ENCODE peak calls at places on chromosomes 1 and 21, in ten cellular contexts. One of them, this sample, is unnamed.

GRCh38 chr1:170790175-170790574 is 126.2 kb downstream of the PRRX1 start:
- DNase-seq in adrenal gland: no peak
- DNase-seq in AG10803: no peak
- DNase-seq in tibial artery: no peak
- DNase-seq in neural progenitor cell: peak; percentile 6
- DNase-seq in NB4: no peak
- DNase-seq in psoas muscle: no peak
- DNase-seq in fibroblast of villous mesenchyme: no peak
- DNase-seq in lower leg skin: no peak
- DNase-seq in IMR-90: no peak
- DNase-seq in this sample: no peak

GRCh38 chr1:116910379-116911165 is 856 bp downstream of the PTGFRN start:
- DNase-seq in adrenal gland: peak; percentile 51
- DNase-seq in AG10803: peak; percentile 16
- DNase-seq in tibial artery: peak; percentile 38
- DNase-seq in neural progenitor cell: peak; percentile 48
- DNase-seq in NB4: peak; percentile 46
- DNase-seq in psoas muscle: peak; percentile 45
- DNase-seq in fibroblast of villous mesenchyme: no peak
- DNase-seq in lower leg skin: no peak
- DNase-seq in IMR-90: no peak
- DNase-seq in this sample: peak; percentile 65

GRCh38 chr1:193438312-193438711 is 251.9 kb upstream of the B3GALT2 start:
- DNase-seq in adrenal gland: no peak
- DNase-seq in AG10803: no peak
- DNase-seq in tibial artery: no peak
- DNase-seq in neural progenitor cell: no peak
- DNase-seq in NB4: no peak
- DNase-seq in psoas muscle: no peak
- DNase-seq in fibroblast of villous mesenchyme: no peak
- DNase-seq in lower leg skin: no peak
- DNase-seq in IMR-90: no peak
- DNase-seq in this sample: no peak

GRCh38 chr21:43190544-43191340 is 21.9 kb downstream of the CRYAA start:
- DNase-seq in adrenal gland: no peak
- DNase-seq in AG10803: no peak
- DNase-seq in tibial artery: no peak
- DNase-seq in neural progenitor cell: no peak
- DNase-seq in NB4: no peak
- DNase-seq in psoas muscle: no peak
- DNase-seq in fibroblast of villous mesenchyme: no peak
- DNase-seq in lower leg skin: peak; percentile 12
- DNase-seq in IMR-90: no peak
- DNase-seq in this sample: no peak

GRCh38 chr21:28705616-28706015 is 287.1 kb downstream of the LTN1 start:
- DNase-seq in adrenal gland: no peak
- DNase-seq in AG10803: no peak
- DNase-seq in tibial artery: no peak
- DNase-seq in neural progenitor cell: no peak
- DNase-seq in NB4: no peak
- DNase-seq in psoas muscle: no peak
- DNase-seq in fibroblast of villous mesenchyme: peak; percentile 30
- DNase-seq in lower leg skin: no peak
- DNase-seq in IMR-90: peak; percentile 33
- DNase-seq in this sample: no peak

GRCh38 chr1:116824631-116825399 is 70.6 kb downstream of the CD2 start:
- DNase-seq in adrenal gland: no peak
- DNase-seq in AG10803: no peak
- DNase-seq in tibial artery: no peak
- DNase-seq in neural progenitor cell: no peak
- DNase-seq in NB4: no peak
- DNase-seq in psoas muscle: no peak
- DNase-seq in fibroblast of villous mesenchyme: no peak
- DNase-seq in lower leg skin: no peak
- DNase-seq in IMR-90: no peak
- DNase-seq in this sample: no peak

GRCh38 chr1:234962340-234962989 is 166.2 kb downstream of the TOMM20 start:
- DNase-seq in adrenal gland: no peak
- DNase-seq in AG10803: peak; percentile 100
- DNase-seq in tibial artery: peak; percentile 60
- DNase-seq in neural progenitor cell: no peak
- DNase-seq in NB4: peak; percentile 92
- DNase-seq in psoas muscle: peak; percentile 55
- DNase-seq in fibroblast of villous mesenchyme: peak; percentile 100
- DNase-seq in lower leg skin: peak; percentile 59
- DNase-seq in IMR-90: peak; percentile 100
- DNase-seq in this sample: no peak

GRCh38 chr1:157969693-157970485 is 23.6 kb upstream of the KIRREL1 start:
- DNase-seq in adrenal gland: peak; percentile 41
- DNase-seq in AG10803: peak; percentile 82
- DNase-seq in tibial artery: peak; percentile 64
- DNase-seq in neural progenitor cell: peak; percentile 72
- DNase-seq in NB4: peak; percentile 42
- DNase-seq in psoas muscle: peak; percentile 20
- DNase-seq in fibroblast of villous mesenchyme: peak; percentile 78
- DNase-seq in lower leg skin: peak; percentile 20
- DNase-seq in IMR-90: peak; percentile 88
- DNase-seq in this sample: peak; percentile 53

GRCh38 chr1:53585116-53585515 is 125.9 kb downstream of the DMRTB1 start:
- DNase-seq in adrenal gland: peak; percentile 17
- DNase-seq in AG10803: no peak
- DNase-seq in tibial artery: no peak
- DNase-seq in neural progenitor cell: no peak
- DNase-seq in NB4: peak; percentile 10
- DNase-seq in psoas muscle: no peak
- DNase-seq in fibroblast of villous mesenchyme: peak; percentile 93
- DNase-seq in lower leg skin: no peak
- DNase-seq in IMR-90: peak; percentile 83
- DNase-seq in this sample: peak; percentile 21

GRCh38 chr1:93980881-93981280 is 71.7 kb upstream of the GCLM start:
- DNase-seq in adrenal gland: no peak
- DNase-seq in AG10803: peak; percentile 24
- DNase-seq in tibial artery: no peak
- DNase-seq in neural progenitor cell: no peak
- DNase-seq in NB4: no peak
- DNase-seq in psoas muscle: no peak
- DNase-seq in fibroblast of villous mesenchyme: no peak
- DNase-seq in lower leg skin: no peak
- DNase-seq in IMR-90: no peak
- DNase-seq in this sample: no peak

GRCh38 chr1:185409763-185410528 is 92.9 kb upstream of the IVNS1ABP start:
- DNase-seq in adrenal gland: no peak
- DNase-seq in AG10803: peak; percentile 70
- DNase-seq in tibial artery: no peak
- DNase-seq in neural progenitor cell: no peak
- DNase-seq in NB4: no peak
- DNase-seq in psoas muscle: no peak
- DNase-seq in fibroblast of villous mesenchyme: peak; percentile 51
- DNase-seq in lower leg skin: no peak
- DNase-seq in IMR-90: peak; percentile 5
- DNase-seq in this sample: no peak

GRCh38 chr1:47262787-47263413 is 30.9 kb upstream of the TAL1 start:
- DNase-seq in adrenal gland: peak; percentile 32
- DNase-seq in AG10803: peak; percentile 36
- DNase-seq in tibial artery: no peak
- DNase-seq in neural progenitor cell: peak; percentile 56
- DNase-seq in NB4: peak; percentile 55
- DNase-seq in psoas muscle: no peak
- DNase-seq in fibroblast of villous mesenchyme: peak; percentile 49
- DNase-seq in lower leg skin: peak; percentile 28
- DNase-seq in IMR-90: peak; percentile 38
- DNase-seq in this sample: peak; percentile 53

GRCh38 chr1:31701137-31701736 is 2.6 kb downstream of the COL16A1 start:
- DNase-seq in adrenal gland: peak; percentile 93
- DNase-seq in AG10803: peak; percentile 97
- DNase-seq in tibial artery: peak; percentile 98
- DNase-seq in neural progenitor cell: no peak
- DNase-seq in NB4: peak; percentile 85
- DNase-seq in psoas muscle: peak; percentile 93
- DNase-seq in fibroblast of villous mesenchyme: peak; percentile 96
- DNase-seq in lower leg skin: peak; percentile 97
- DNase-seq in IMR-90: peak; percentile 98
- DNase-seq in this sample: peak; percentile 80

GRCh38 chr1:24896176-24896575 is 33.9 kb downstream of the RUNX3 start:
- DNase-seq in adrenal gland: no peak
- DNase-seq in AG10803: no peak
- DNase-seq in tibial artery: no peak
- DNase-seq in neural progenitor cell: no peak
- DNase-seq in NB4: no peak
- DNase-seq in psoas muscle: no peak
- DNase-seq in fibroblast of villous mesenchyme: no peak
- DNase-seq in lower leg skin: no peak
- DNase-seq in IMR-90: no peak
- DNase-seq in this sample: peak; percentile 6

GRCh38 chr1:8318436-8318835 is 522 bp downstream of the SLC45A1 start:
- DNase-seq in adrenal gland: no peak
- DNase-seq in AG10803: no peak
- DNase-seq in tibial artery: no peak
- DNase-seq in neural progenitor cell: peak; percentile 32
- DNase-seq in NB4: peak; percentile 17
- DNase-seq in psoas muscle: no peak
- DNase-seq in fibroblast of villous mesenchyme: no peak
- DNase-seq in lower leg skin: no peak
- DNase-seq in IMR-90: no peak
- DNase-seq in this sample: no peak

GRCh38 chr1:45750298-45751038 is at the start of gene IPP:
- DNase-seq in adrenal gland: peak; percentile 98
- DNase-seq in AG10803: peak; percentile 97
- DNase-seq in tibial artery: peak; percentile 94
- DNase-seq in neural progenitor cell: peak; percentile 99
- DNase-seq in NB4: peak; percentile 98
- DNase-seq in psoas muscle: peak; percentile 98
- DNase-seq in fibroblast of villous mesenchyme: peak; percentile 98
- DNase-seq in lower leg skin: peak; percentile 93
- DNase-seq in IMR-90: peak; percentile 97
- DNase-seq in this sample: peak; percentile 97
- TF ChIP-seq CTCF in adrenal gland: no peak
- TF ChIP-seq CTCF in AG10803: peak; percentile 28
- TF ChIP-seq CTCF in tibial artery: peak; percentile 6
- TF ChIP-seq CTCF in neural progenitor cell: no peak
- TF ChIP-seq CTCF in NB4: peak; percentile 10
- TF ChIP-seq CTCF in psoas muscle: peak; percentile 23
- TF ChIP-seq CTCF in fibroblast of villous mesenchyme: peak; percentile 13
- TF ChIP-seq CTCF in lower leg skin: no peak
- TF ChIP-seq CTCF in IMR-90: peak; percentile 31
- TF ChIP-seq CTCF in this sample: no peak

DNA sequence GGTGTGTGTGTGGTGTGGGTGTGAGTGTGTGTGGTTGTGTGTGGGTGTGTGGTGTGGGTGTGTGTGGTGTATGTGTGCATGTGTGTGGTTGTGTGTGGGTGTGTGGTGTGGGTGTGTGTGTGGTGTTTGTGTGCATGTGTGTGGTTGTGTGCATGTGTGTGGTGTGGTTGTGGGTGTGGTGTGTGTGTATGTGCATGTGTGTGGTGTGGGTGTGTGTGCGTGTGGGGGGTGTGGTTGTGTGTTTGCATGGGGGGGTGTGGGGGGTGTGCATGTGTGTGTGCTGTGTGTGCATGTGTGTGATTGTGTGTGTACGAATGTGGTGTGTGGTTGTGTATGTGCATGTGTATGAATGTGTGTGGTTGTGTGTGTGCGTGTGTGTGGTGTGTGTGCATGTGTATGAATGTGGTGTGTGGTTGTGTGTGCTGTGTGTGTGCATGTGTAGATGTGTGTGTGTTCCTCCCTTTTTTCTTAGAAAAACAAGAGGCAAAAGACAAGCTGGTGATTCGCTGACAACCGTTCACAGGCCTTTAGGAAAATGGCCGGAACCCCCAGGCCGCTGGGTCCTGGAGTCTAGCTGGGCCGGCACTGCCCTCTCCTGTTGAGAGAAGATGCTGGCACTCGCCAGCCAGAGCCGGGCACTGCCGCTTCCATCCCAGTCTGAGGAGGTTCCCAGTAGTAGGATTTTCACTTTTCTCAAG is 44.6 kb upstream of the ARHGEF16 start:
- DNase-seq in adrenal gland: peak; percentile 50
- DNase-seq in AG10803: peak; percentile 64
- DNase-seq in tibial artery: peak; percentile 71
- DNase-seq in neural progenitor cell: peak; percentile 85
- DNase-seq in NB4: no peak
- DNase-seq in psoas muscle: peak; percentile 39
- DNase-seq in fibroblast of villous mesenchyme: peak; percentile 9
- DNase-seq in lower leg skin: no peak
- DNase-seq in IMR-90: peak; percentile 23
- DNase-seq in this sample: peak; percentile 33
- TF ChIP-seq CTCF in adrenal gland: peak; percentile 52
- TF ChIP-seq CTCF in AG10803: peak; percentile 73
- TF ChIP-seq CTCF in tibial artery: peak; percentile 88
- TF ChIP-seq CTCF in neural progenitor cell: peak; percentile 67
- TF ChIP-seq CTCF in NB4: no peak
- TF ChIP-seq CTCF in psoas muscle: peak; percentile 60
- TF ChIP-seq CTCF in fibroblast of villous mesenchyme: peak; percentile 24
- TF ChIP-seq CTCF in lower leg skin: no peak
- TF ChIP-seq CTCF in IMR-90: peak; percentile 53
- TF ChIP-seq CTCF in this sample: peak; percentile 54

DNA sequence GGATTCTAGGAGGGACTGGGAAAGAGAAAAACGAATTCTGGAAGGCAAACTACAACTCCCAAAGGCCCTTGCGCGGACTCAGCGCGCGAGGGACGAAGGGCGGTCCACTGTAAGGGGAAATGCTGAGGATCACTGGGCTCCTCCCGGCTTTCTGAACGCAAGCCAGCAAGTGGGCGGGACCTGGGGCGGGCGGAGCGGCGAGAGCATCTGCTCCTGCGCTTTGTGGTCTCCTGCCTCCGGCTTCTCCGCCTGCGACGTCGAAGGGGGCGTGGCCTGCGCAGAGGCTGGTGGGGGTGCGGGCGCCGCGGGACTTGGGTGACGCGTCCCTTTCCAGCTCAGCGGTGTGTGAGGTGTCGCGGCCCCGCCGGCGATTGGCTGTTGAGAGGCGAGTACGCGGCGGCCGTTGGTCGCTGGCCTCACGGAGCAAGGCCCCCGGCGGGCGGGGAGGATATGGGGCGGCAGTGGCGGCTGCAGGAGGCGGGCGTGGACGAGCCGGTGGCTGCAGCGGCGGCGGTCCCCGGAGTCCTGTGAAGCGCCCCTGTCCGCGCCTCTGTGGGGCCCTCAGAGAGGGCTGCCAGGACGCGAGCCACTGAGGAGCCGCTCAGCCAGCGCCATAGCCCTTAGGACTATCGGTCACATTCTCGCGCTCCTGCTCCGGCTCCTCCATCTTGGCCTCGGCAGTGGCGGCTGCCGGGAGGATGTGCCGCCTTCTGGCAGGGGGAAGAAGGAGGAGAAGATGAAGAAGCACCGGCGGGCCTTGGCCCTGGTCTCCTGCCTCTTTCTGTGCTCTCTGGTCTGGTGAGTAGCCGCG is at the start of gene SUCO:
- DNase-seq in adrenal gland: peak; percentile 100
- DNase-seq in AG10803: peak; percentile 100
- DNase-seq in tibial artery: peak; percentile 100
- DNase-seq in neural progenitor cell: peak; percentile 99
- DNase-seq in NB4: peak; percentile 99
- DNase-seq in psoas muscle: peak; percentile 100
- DNase-seq in fibroblast of villous mesenchyme: peak; percentile 100
- DNase-seq in lower leg skin: peak; percentile 100
- DNase-seq in IMR-90: peak; percentile 99
- DNase-seq in this sample: peak; percentile 100
- TF ChIP-seq CTCF in adrenal gland: no peak
- TF ChIP-seq CTCF in AG10803: peak; percentile 13
- TF ChIP-seq CTCF in tibial artery: no peak
- TF ChIP-seq CTCF in neural progenitor cell: peak; percentile 19
- TF ChIP-seq CTCF in NB4: no peak
- TF ChIP-seq CTCF in psoas muscle: no peak
- TF ChIP-seq CTCF in fibroblast of villous mesenchyme: no peak
- TF ChIP-seq CTCF in lower leg skin: no peak
- TF ChIP-seq CTCF in IMR-90: no peak
- TF ChIP-seq CTCF in this sample: peak; percentile 6

GRCh38 chr21:27362249-27362648 is 395.4 kb upstream of the ADAMTS5 start:
- DNase-seq in adrenal gland: no peak
- DNase-seq in AG10803: no peak
- DNase-seq in tibial artery: no peak
- DNase-seq in neural progenitor cell: no peak
- DNase-seq in NB4: peak; percentile 2
- DNase-seq in psoas muscle: no peak
- DNase-seq in fibroblast of villous mesenchyme: no peak
- DNase-seq in lower leg skin: no peak
- DNase-seq in IMR-90: no peak
- DNase-seq in this sample: no peak
- TF ChIP-seq CTCF in adrenal gland: no peak
- TF ChIP-seq CTCF in AG10803: peak; percentile 19
- TF ChIP-seq CTCF in tibial artery: peak; percentile 11
- TF ChIP-seq CTCF in neural progenitor cell: no peak
- TF ChIP-seq CTCF in NB4: no peak
- TF ChIP-seq CTCF in psoas muscle: no peak
- TF ChIP-seq CTCF in fibroblast of villous mesenchyme: peak; percentile 23
- TF ChIP-seq CTCF in lower leg skin: no peak
- TF ChIP-seq CTCF in IMR-90: peak; percentile 11
- TF ChIP-seq CTCF in this sample: no peak